ENCODE peak calls at places on chromosomes 12 and 14, in eight cellular contexts. One of them, this sample, is unnamed.

GRCh38 chr12:95733156-95733825 is 57.3 kb downstream of the NTN4 start:
- DNase-seq in upper lobe of right lung: no peak
- DNase-seq in amniotic epithelial cell: peak; percentile 91
- DNase-seq in astrocyte of the cerebellum: peak; percentile 65
- DNase-seq in Daoy: peak; percentile 91
- DNase-seq in tibial nerve: no peak
- DNase-seq in amygdala: no peak
- DNase-seq in GM18507: no peak
- DNase-seq in this sample: no peak

GRCh38 chr12:47939009-47939601 is 24.3 kb upstream of the TMEM106C start:
- DNase-seq in tibial nerve: no peak
- DNase-seq in GM18507: no peak
- DNase-seq in Daoy: no peak
- DNase-seq in astrocyte of the cerebellum: no peak
- DNase-seq in upper lobe of right lung: no peak
- DNase-seq in amniotic epithelial cell: no peak
- DNase-seq in amygdala: no peak
- DNase-seq in this sample: no peak

GRCh38 chr14:49461529-49462401 is 124.4 kb downstream of the RPS29 start:
- DNase-seq in tibial nerve: no peak
- DNase-seq in GM18507: peak; percentile 2
- DNase-seq in Daoy: peak; percentile 75
- DNase-seq in amygdala: no peak
- DNase-seq in amniotic epithelial cell: peak; percentile 75
- DNase-seq in astrocyte of the cerebellum: peak; percentile 69
- DNase-seq in upper lobe of right lung: no peak
- DNase-seq in this sample: peak; percentile 31

GRCh38 chr14:21868442-21869046 is 194.9 kb upstream of the OR4E1 start:
- DNase-seq in amniotic epithelial cell: peak; percentile 60
- DNase-seq in GM18507: peak; percentile 15
- DNase-seq in Daoy: peak; percentile 83
- DNase-seq in amygdala: no peak
- DNase-seq in upper lobe of right lung: no peak
- DNase-seq in tibial nerve: no peak
- DNase-seq in astrocyte of the cerebellum: peak; percentile 26
- DNase-seq in this sample: peak; percentile 22

GRCh38 chr14:89549381-89550102 is 132.5 kb upstream of the FOXN3 start:
- DNase-seq in GM18507: no peak
- DNase-seq in astrocyte of the cerebellum: no peak
- DNase-seq in amygdala: no peak
- DNase-seq in amniotic epithelial cell: peak; percentile 48
- DNase-seq in tibial nerve: no peak
- DNase-seq in upper lobe of right lung: no peak
- DNase-seq in Daoy: no peak
- DNase-seq in this sample: no peak

GRCh38 chr12:63294327-63294632 is 143.3 kb upstream of the AVPR1A start:
- DNase-seq in Daoy: peak; percentile 83
- DNase-seq in astrocyte of the cerebellum: peak; percentile 78
- DNase-seq in upper lobe of right lung: no peak
- DNase-seq in amygdala: no peak
- DNase-seq in amniotic epithelial cell: peak; percentile 57
- DNase-seq in tibial nerve: no peak
- DNase-seq in GM18507: no peak
- DNase-seq in this sample: no peak

GRCh38 chr12:44504799-44505198 is 371.3 kb downstream of the NELL2 start:
- DNase-seq in Daoy: no peak
- DNase-seq in GM18507: no peak
- DNase-seq in astrocyte of the cerebellum: no peak
- DNase-seq in tibial nerve: no peak
- DNase-seq in amygdala: no peak
- DNase-seq in amniotic epithelial cell: no peak
- DNase-seq in upper lobe of right lung: no peak
- DNase-seq in this sample: no peak

GRCh38 chr14:23877538-23878180 is 75.9 kb upstream of the DHRS4 start:
- DNase-seq in tibial nerve: no peak
- DNase-seq in Daoy: no peak
- DNase-seq in amygdala: no peak
- DNase-seq in astrocyte of the cerebellum: no peak
- DNase-seq in amniotic epithelial cell: no peak
- DNase-seq in GM18507: no peak
- DNase-seq in upper lobe of right lung: no peak
- DNase-seq in this sample: no peak

GRCh38 chr12:64450711-64451486 is 1.0 kb upstream of the TBK1 start:
- DNase-seq in Daoy: peak; percentile 34
- DNase-seq in tibial nerve: no peak
- DNase-seq in astrocyte of the cerebellum: no peak
- DNase-seq in upper lobe of right lung: no peak
- DNase-seq in amygdala: no peak
- DNase-seq in amniotic epithelial cell: no peak
- DNase-seq in GM18507: no peak
- DNase-seq in this sample: peak; percentile 4

GRCh38 chr14:72401632-72402428 is 469.6 kb downstream of the RGS6 start:
- DNase-seq in Daoy: peak; percentile 18
- DNase-seq in upper lobe of right lung: no peak
- DNase-seq in tibial nerve: no peak
- DNase-seq in astrocyte of the cerebellum: no peak
- DNase-seq in amniotic epithelial cell: no peak
- DNase-seq in amygdala: no peak
- DNase-seq in GM18507: no peak
- DNase-seq in this sample: no peak

GRCh38 chr12:48077111-48077510 is 28.8 kb downstream of the SENP1 start:
- DNase-seq in Daoy: no peak
- DNase-seq in tibial nerve: no peak
- DNase-seq in amniotic epithelial cell: no peak
- DNase-seq in amygdala: no peak
- DNase-seq in upper lobe of right lung: no peak
- DNase-seq in astrocyte of the cerebellum: no peak
- DNase-seq in GM18507: no peak
- DNase-seq in this sample: no peak

GRCh38 chr14:104424406-104425072 is 155.0 kb upstream of the C14orf180 start:
- DNase-seq in GM18507: no peak
- DNase-seq in tibial nerve: no peak
- DNase-seq in upper lobe of right lung: peak; percentile 60
- DNase-seq in astrocyte of the cerebellum: no peak
- DNase-seq in Daoy: no peak
- DNase-seq in amygdala: peak; percentile 73
- DNase-seq in amniotic epithelial cell: no peak
- DNase-seq in this sample: no peak

GRCh38 chr12:93223440-93224426 is 154.0 kb upstream of the NUDT4 start:
- DNase-seq in amygdala: no peak
- DNase-seq in Daoy: no peak
- DNase-seq in astrocyte of the cerebellum: no peak
- DNase-seq in amniotic epithelial cell: no peak
- DNase-seq in GM18507: no peak
- DNase-seq in tibial nerve: no peak
- DNase-seq in upper lobe of right lung: no peak
- DNase-seq in this sample: no peak

GRCh38 chr12:50923361-50924130 is 28.8 kb upstream of the HIGD1C start:
- DNase-seq in Daoy: no peak
- DNase-seq in GM18507: no peak
- DNase-seq in amniotic epithelial cell: no peak
- DNase-seq in amygdala: no peak
- DNase-seq in upper lobe of right lung: no peak
- DNase-seq in tibial nerve: no peak
- DNase-seq in astrocyte of the cerebellum: no peak
- DNase-seq in this sample: no peak

GRCh38 chr12:132899033-132899432 is 11.6 kb upstream of the CHFR start:
- DNase-seq in amygdala: no peak
- DNase-seq in GM18507: no peak
- DNase-seq in tibial nerve: no peak
- DNase-seq in Daoy: no peak
- DNase-seq in upper lobe of right lung: no peak
- DNase-seq in astrocyte of the cerebellum: no peak
- DNase-seq in amniotic epithelial cell: no peak
- DNase-seq in this sample: no peak

GRCh38 chr12:53159195-53159834 is 21.2 kb upstream of the ZNF740 start:
- DNase-seq in amniotic epithelial cell: peak; percentile 60
- DNase-seq in tibial nerve: peak; percentile 81
- DNase-seq in astrocyte of the cerebellum: peak; percentile 53
- DNase-seq in Daoy: peak; percentile 87
- DNase-seq in GM18507: peak; percentile 86
- DNase-seq in upper lobe of right lung: peak; percentile 90
- DNase-seq in amygdala: peak; percentile 43
- DNase-seq in this sample: peak; percentile 94

GRCh38 chr12:24754690-24755638 is 193.9 kb downstream of the BCAT1 start:
- DNase-seq in upper lobe of right lung: no peak
- DNase-seq in amniotic epithelial cell: peak; percentile 96
- DNase-seq in GM18507: no peak
- DNase-seq in amygdala: no peak
- DNase-seq in astrocyte of the cerebellum: peak; percentile 84
- DNase-seq in tibial nerve: no peak
- DNase-seq in Daoy: peak; percentile 65
- DNase-seq in this sample: no peak

GRCh38 chr14:59265808-59266207 is 77.3 kb downstream of the DAAM1 start:
- DNase-seq in amniotic epithelial cell: peak; percentile 48
- DNase-seq in amygdala: no peak
- DNase-seq in astrocyte of the cerebellum: no peak
- DNase-seq in Daoy: peak; percentile 52
- DNase-seq in tibial nerve: no peak
- DNase-seq in GM18507: no peak
- DNase-seq in upper lobe of right lung: no peak
- DNase-seq in this sample: no peak

GRCh38 chr12:130633771-130634170 is 82.3 kb downstream of the RIMBP2 start:
- DNase-seq in upper lobe of right lung: peak; percentile 63
- DNase-seq in astrocyte of the cerebellum: no peak
- DNase-seq in Daoy: peak; percentile 85
- DNase-seq in GM18507: no peak
- DNase-seq in amygdala: peak; percentile 42
- DNase-seq in tibial nerve: no peak
- DNase-seq in amniotic epithelial cell: no peak
- DNase-seq in this sample: no peak

GRCh38 chr14:29906256-29906885 is 21.3 kb downstream of the PRKD1 start:
- DNase-seq in tibial nerve: no peak
- DNase-seq in amygdala: no peak
- DNase-seq in Daoy: peak; percentile 51
- DNase-seq in upper lobe of right lung: no peak
- DNase-seq in amniotic epithelial cell: peak; percentile 65
- DNase-seq in astrocyte of the cerebellum: no peak
- DNase-seq in GM18507: no peak
- DNase-seq in this sample: no peak

GRCh38 chr14:103314496-103315277 is 19.4 kb upstream of the EIF5 start:
- DNase-seq in amniotic epithelial cell: peak; percentile 45
- DNase-seq in GM18507: no peak
- DNase-seq in Daoy: no peak
- DNase-seq in astrocyte of the cerebellum: no peak
- DNase-seq in amygdala: no peak
- DNase-seq in tibial nerve: no peak
- DNase-seq in upper lobe of right lung: no peak
- DNase-seq in this sample: no peak

GRCh38 chr14:36518031-36518585 is 1.9 kb downstream of the NKX2-1 start:
- DNase-seq in amygdala: no peak
- DNase-seq in upper lobe of right lung: no peak
- DNase-seq in astrocyte of the cerebellum: no peak
- DNase-seq in GM18507: no peak
- DNase-seq in amniotic epithelial cell: no peak
- DNase-seq in Daoy: no peak
- DNase-seq in tibial nerve: no peak
- DNase-seq in this sample: peak; percentile 9

GRCh38 chr14:89401241-89401640 is 15.8 kb downstream of the FOXN3 start:
- DNase-seq in upper lobe of right lung: no peak
- DNase-seq in astrocyte of the cerebellum: no peak
- DNase-seq in tibial nerve: no peak
- DNase-seq in GM18507: no peak
- DNase-seq in Daoy: peak; percentile 27
- DNase-seq in amygdala: no peak
- DNase-seq in amniotic epithelial cell: peak; percentile 52
- DNase-seq in this sample: no peak

GRCh38 chr14:44657688-44658388 is 150.8 kb upstream of the FSCB start:
- DNase-seq in Daoy: no peak
- DNase-seq in upper lobe of right lung: no peak
- DNase-seq in amniotic epithelial cell: peak; percentile 26
- DNase-seq in tibial nerve: no peak
- DNase-seq in astrocyte of the cerebellum: no peak
- DNase-seq in GM18507: no peak
- DNase-seq in amygdala: no peak
- DNase-seq in this sample: no peak

GRCh38 chr14:34051966-34052657 is 101.2 kb upstream of the EGLN3 start:
- DNase-seq in tibial nerve: no peak
- DNase-seq in astrocyte of the cerebellum: peak; percentile 62
- DNase-seq in Daoy: peak; percentile 65
- DNase-seq in upper lobe of right lung: no peak
- DNase-seq in amygdala: no peak
- DNase-seq in GM18507: no peak
- DNase-seq in amniotic epithelial cell: peak; percentile 97
- DNase-seq in this sample: no peak

GRCh38 chr14:58227096-58227819 is 17.4 kb upstream of the PSMA3 start:
- DNase-seq in amniotic epithelial cell: no peak
- DNase-seq in upper lobe of right lung: no peak
- DNase-seq in GM18507: no peak
- DNase-seq in amygdala: no peak
- DNase-seq in tibial nerve: no peak
- DNase-seq in astrocyte of the cerebellum: no peak
- DNase-seq in Daoy: no peak
- DNase-seq in this sample: no peak

GRCh38 chr12:88691811-88692210 is 111.5 kb upstream of the KITLG start:
- DNase-seq in amniotic epithelial cell: peak; percentile 30
- DNase-seq in Daoy: no peak
- DNase-seq in tibial nerve: no peak
- DNase-seq in amygdala: no peak
- DNase-seq in upper lobe of right lung: no peak
- DNase-seq in GM18507: no peak
- DNase-seq in astrocyte of the cerebellum: no peak
- DNase-seq in this sample: no peak

This sample was measured in GM19239.